ENCODE peak calls at places on chromosome 14, in six cellular contexts. X is IMR-90; B is esophagus squamous epithelium; W is OCI-LY7; Y is CD8-positive, alpha-beta T cell; K is tibial artery. U is an unnamed sample. For H3K4me1, the result is how much of the 10 kb centered on the place peaks cover.

GRCh38 chr14:72040528-72040927 is 108.3 kb downstream of the RGS6 start:
- DNase-seq in X (no peak), B (no peak), W (no peak), Y (no peak), K (no peak), U (no peak)

GRCh38 chr14:99807413-99808132 is 14.4 kb downstream of the EML1 start:
- DNase-seq in X (no peak), B (no peak), W (no peak), Y (no peak), K (no peak), U (peak)

GRCh38 chr14:38336298-38336697 is 80.4 kb upstream of the CLEC14A start:
- DNase-seq in X (no peak), B (no peak), W (no peak), Y (no peak), K (no peak), U (no peak)

GRCh38 chr14:99529899-99530298 is 48.7 kb downstream of the CCNK start:
- DNase-seq in X (peak), B (no peak), W (no peak), Y (no peak), K (no peak), U (no peak)

GRCh38 chr14:74655597-74656389 is 43.8 kb upstream of the LTBP2 start:
- DNase-seq in X (peak), B (no peak), W (no peak), Y (no peak), K (no peak), U (no peak)

GRCh38 chr14:99320105-99320572 is 48.1 kb upstream of the BCL11B start:
- DNase-seq in X (peak), B (no peak), W (peak), Y (peak), K (no peak), U (peak)

GRCh38 chr14:34065690-34066391 is 115.0 kb upstream of the EGLN3 start:
- DNase-seq in X (no peak), B (no peak), W (no peak), Y (no peak), K (no peak), U (no peak)

GRCh38 chr14:104843442-104844305 is 21.4 kb upstream of the CEP170B start:
- DNase-seq in X (no peak), B (no peak), W (no peak), Y (no peak), K (no peak), U (peak)

GRCh38 chr14:100530270-100531072 is 56.7 kb downstream of the BEGAIN start:
- DNase-seq in X (no peak), B (no peak), W (no peak), Y (peak), K (peak), U (no peak)

GRCh38 chr14:98897605-98898309 is 374.2 kb downstream of the BCL11B start:
- DNase-seq in X (no peak), B (no peak), W (no peak), Y (no peak), K (no peak), U (no peak)

GRCh38 chr14:51828017-51828797 is 32.2 kb upstream of the GNG2 start:
- DNase-seq in X (peak), B (no peak), W (peak), Y (peak), K (no peak), U (peak)

GRCh38 chr14:100736269-100737180 is 9.8 kb downstream of the DLK1 start:
- DNase-seq in X (no peak), B (no peak), W (no peak), Y (no peak), K (no peak), U (peak)

GRCh38 chr14:100567877-100568163 is 19.4 kb downstream of the BEGAIN start:
- DNase-seq in X (no peak), B (no peak), W (no peak), Y (no peak), K (no peak), U (no peak)

GRCh38 chr14:64040044-64040443 is 187.2 kb downstream of the SYNE2 start:
- DNase-seq in X (peak), B (no peak), W (no peak), Y (no peak), K (no peak), U (no peak)

GRCh38 chr14:25259470-25259869 is 209.5 kb upstream of the STXBP6 start:
- DNase-seq in X (no peak), B (no peak), W (no peak), Y (no peak), K (no peak), U (no peak)
- H3K4me1 ChIP-seq in X (under half), B (under half), W (under half), Y (under half), K (under half), U (under half)

GRCh38 chr14:20787025-20787424 is 6.0 kb downstream of the RNASE6 start:
- DNase-seq in X (no peak), B (no peak), W (no peak), Y (no peak), K (no peak), U (no peak)

GRCh38 chr14:20782280-20782890 is 1.3 kb downstream of the RNASE6 start:
- DNase-seq in X (no peak), B (no peak), W (peak), Y (no peak), K (no peak), U (no peak)

GRCh38 chr14:20781805-20782204 is 737 bp downstream of the RNASE6 start:
- DNase-seq in X (no peak), B (no peak), W (no peak), Y (no peak), K (no peak), U (no peak)
- H3K4me3 ChIP-seq in X (no peak), B (peak), W (peak), Y (peak), K (peak), U (no peak)

GRCh38 chr14:32044454-32044853 is 32.6 kb upstream of the ARHGAP5 start:
- DNase-seq in X (no peak), B (no peak), W (no peak), Y (no peak), K (no peak), U (no peak)

GRCh38 chr14:32033516-32033915 is 43.6 kb upstream of the ARHGAP5 start:
- DNase-seq in X (no peak), B (no peak), W (no peak), Y (no peak), K (no peak), U (no peak)

GRCh38 chr14:32043624-32044023 is 33.5 kb upstream of the ARHGAP5 start:
- DNase-seq in X (no peak), B (no peak), W (no peak), Y (no peak), K (no peak), U (no peak)

GRCh38 chr14:32038876-32039275 is 38.2 kb upstream of the ARHGAP5 start:
- DNase-seq in X (peak), B (no peak), W (no peak), Y (no peak), K (no peak), U (peak)

DNA sequence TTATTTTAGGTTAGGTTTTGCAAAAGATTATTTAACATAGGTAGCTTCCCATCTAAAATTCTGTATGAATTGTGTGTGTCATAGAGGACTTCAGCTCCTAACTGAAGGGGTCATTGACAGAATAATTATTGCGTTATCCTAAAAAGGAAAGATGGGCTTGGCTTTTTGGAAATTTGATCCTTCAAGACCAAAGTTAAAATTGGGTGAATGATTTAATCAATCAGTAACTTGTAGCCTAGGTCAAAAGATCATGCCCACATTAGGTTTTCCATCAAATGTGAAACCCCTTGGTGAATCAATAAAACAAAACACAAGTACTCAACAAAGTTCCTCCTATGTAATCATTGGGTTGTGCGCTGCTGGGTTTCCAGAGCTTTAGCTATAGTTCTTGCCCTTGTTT is 37.7 kb upstream of the ARHGAP5 start:
- DNase-seq in X (no peak), B (no peak), W (no peak), Y (no peak), K (no peak), U (no peak)
- TF ChIP-seq CTCF in X (no peak), B (no peak), W (no peak), Y (no peak), K (no peak), U (no peak)

DNA sequence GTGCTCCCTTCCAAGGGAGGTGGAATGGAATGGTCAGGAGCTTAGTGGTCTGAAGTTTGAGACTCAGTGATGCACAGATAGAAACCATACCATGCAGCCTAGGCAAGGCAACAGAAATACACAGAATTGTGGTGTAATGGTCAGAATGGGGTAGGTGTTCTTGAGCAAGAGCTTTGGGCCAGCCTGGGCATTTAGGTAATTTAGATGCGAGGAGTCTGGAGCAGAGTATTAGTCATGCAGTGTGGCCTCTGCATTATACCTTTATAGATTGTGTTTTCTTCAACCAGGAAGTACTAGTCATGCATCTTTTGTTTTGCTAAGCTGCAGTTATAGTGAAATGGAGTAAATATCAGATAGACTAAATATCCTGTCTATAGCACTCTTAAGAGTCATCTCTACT is 118.3 kb downstream of the DAAM1 start:
- DNase-seq in X (peak), B (no peak), W (no peak), Y (no peak), K (no peak), U (no peak)
- H3K4me1 ChIP-seq in X (under half), B (under half), W (half or more), Y (under half), K (under half), U (under half)

GRCh38 chr14:77961853-77962580 is 162.1 kb downstream of the ADCK1 start:
- DNase-seq in X (no peak), B (no peak), W (peak), Y (no peak), K (no peak), U (no peak)

GRCh38 chr14:77967110-77967509 is 167.2 kb downstream of the ADCK1 start:
- DNase-seq in X (no peak), B (no peak), W (no peak), Y (no peak), K (no peak), U (no peak)

GRCh38 chr14:77962731-77963520 is 163.0 kb downstream of the ADCK1 start:
- DNase-seq in X (no peak), B (no peak), W (no peak), Y (no peak), K (no peak), U (no peak)

GRCh38 chr14:77965050-77965449 is 165.1 kb downstream of the ADCK1 start:
- DNase-seq in X (no peak), B (no peak), W (no peak), Y (no peak), K (no peak), U (no peak)

GRCh38 chr14:77965919-77966435 is 166.1 kb downstream of the ADCK1 start:
- DNase-seq in X (peak), B (no peak), W (no peak), Y (no peak), K (no peak), U (peak)
- H3K4me3 ChIP-seq in X (peak), B (peak), W (no peak), Y (no peak), K (no peak), U (peak)

GRCh38 chr14:61559641-61560201 is 135.6 kb upstream of the HIF1A start:
- DNase-seq in X (no peak), B (no peak), W (no peak), Y (no peak), K (no peak), U (peak)

GRCh38 chr14:61562321-61563161 is 132.8 kb upstream of the HIF1A start:
- DNase-seq in X (peak), B (no peak), W (no peak), Y (no peak), K (no peak), U (no peak)

GRCh38 chr14:61560323-61560722 is 135.0 kb upstream of the HIF1A start:
- DNase-seq in X (peak), B (no peak), W (no peak), Y (no peak), K (no peak), U (no peak)

GRCh38 chr14:61561657-61562276 is 133.5 kb upstream of the HIF1A start:
- DNase-seq in X (peak), B (peak), W (no peak), Y (no peak), K (peak), U (peak)

GRCh38 chr14:61561144-61561543 is 134.2 kb upstream of the HIF1A start:
- DNase-seq in X (peak), B (no peak), W (no peak), Y (no peak), K (no peak), U (peak)
- TF ChIP-seq CTCF in X (peak), B (no peak), W (peak), Y (no peak), K (no peak), U (peak)

U was measured in BE2C.